ENCODE peak calls at places on chromosomes 2 and 18, in seven cellular contexts. G is lower lobe of right lung, J is thyroid gland, I is heart right ventricle, M is PC-3, P is uterus, Q is MM.1S. H is an unnamed sample.

GRCh38 chr2:101696272-101697123 is 1.0 kb upstream of the MAP4K4 start:
- DNase-seq in M (peak; percentile 51), P (peak; percentile 43), G (peak; percentile 63), I (peak; percentile 36), J (peak; percentile 75), Q (no peak), H (no peak)

GRCh38 chr2:38164881-38165280 is 88.9 kb upstream of the CYP1B1 start:
- DNase-seq in J (no peak), G (no peak), P (no peak), I (no peak), Q (no peak), M (no peak), H (no peak)

GRCh38 chr2:139209586-139209985 is 429.4 kb upstream of the NXPH2 start:
- DNase-seq in P (no peak), G (no peak), Q (no peak), M (no peak), I (no peak), J (no peak), H (no peak)

GRCh38 chr2:27724191-27724590 is 47.3 kb upstream of the MRPL33 start:
- DNase-seq in J (no peak), I (no peak), M (no peak), P (no peak), Q (no peak), G (no peak), H (no peak)

GRCh38 chr18:79681484-79682387 is 2.1 kb downstream of the CTDP1 start:
- DNase-seq in J (no peak), I (no peak), M (peak; percentile 15), G (no peak), P (no peak), Q (no peak), H (peak; percentile 56)

GRCh38 chr2:127434515-127434914 is 16.3 kb downstream of the PROC start:
- DNase-seq in I (no peak), G (no peak), Q (no peak), P (no peak), M (no peak), J (no peak), H (no peak)

GRCh38 chr18:26103579-26103978 is 13.2 kb upstream of the SS18 start:
- DNase-seq in Q (peak; percentile 14), G (no peak), P (no peak), J (peak; percentile 47), M (peak; percentile 34), I (no peak), H (peak; percentile 35)

GRCh38 chr2:200966770-200967169 is 3.3 kb upstream of the ORC2 start:
- DNase-seq in J (no peak), G (no peak), M (peak; percentile 86), Q (no peak), P (no peak), I (no peak), H (no peak)

GRCh38 chr2:23526114-23526513 is 141.1 kb downstream of the KLHL29 start:
- DNase-seq in M (no peak), G (no peak), I (no peak), J (no peak), P (no peak), Q (no peak), H (no peak)

GRCh38 chr2:26530141-26530540 is 52.2 kb upstream of the OTOF start:
- DNase-seq in P (no peak), M (no peak), J (no peak), Q (no peak), G (no peak), I (no peak), H (no peak)

GRCh38 chr2:214808961-214809750 is at the start of gene BARD1:
- DNase-seq in Q (peak; percentile 74), I (peak; percentile 29), G (peak; percentile 74), M (peak; percentile 56), P (peak; percentile 47), J (peak; percentile 55), H (peak; percentile 30)

GRCh38 chr2:221346411-221346810 is 225.7 kb downstream of the EPHA4 start:
- DNase-seq in I (peak; percentile 5), J (no peak), M (no peak), Q (no peak), P (no peak), G (no peak), H (no peak)

GRCh38 chr2:53476800-53477199 is 290.8 kb upstream of the CHAC2 start:
- DNase-seq in Q (no peak), G (no peak), J (no peak), I (no peak), P (no peak), M (peak; percentile 70), H (no peak)

GRCh38 chr2:80711915-80712314 is 407.4 kb upstream of the LRRTM1 start:
- DNase-seq in J (no peak), G (no peak), Q (no peak), P (no peak), I (no peak), M (no peak), H (no peak)

GRCh38 chr18:11947214-11948119 is 33.8 kb upstream of the IMPA2 start:
- DNase-seq in M (peak; percentile 78), P (peak; percentile 96), I (peak; percentile 94), G (peak; percentile 98), J (peak; percentile 98), Q (peak; percentile 69), H (peak; percentile 57)

GRCh38 chr2:180442860-180443644 is 436.0 kb upstream of the CWC22 start:
- DNase-seq in I (no peak), P (no peak), M (no peak), J (no peak), Q (no peak), G (no peak), H (no peak)

GRCh38 chr18:12373771-12374116 is 3.3 kb downstream of the AFG3L2 start:
- DNase-seq in I (no peak), Q (no peak), G (no peak), P (no peak), M (no peak), J (no peak), H (no peak)

GRCh38 chr2:233513953-233514655 is 52.5 kb downstream of the USP40 start:
- DNase-seq in M (no peak), Q (peak; percentile 91), I (no peak), G (no peak), J (peak; percentile 83), P (no peak), H (no peak)

GRCh38 chr2:205734436-205734835 is 52.1 kb downstream of the NRP2 start:
- DNase-seq in G (no peak), P (peak; percentile 77), I (no peak), M (peak; percentile 67), Q (no peak), J (peak; percentile 69), H (no peak)

GRCh38 chr2:234873103-234873827 is 78.6 kb upstream of the SH3BP4 start:
- DNase-seq in P (no peak), G (no peak), I (no peak), Q (no peak), J (no peak), M (no peak), H (no peak)

GRCh38 chr2:238906936-238907716 is 59.2 kb downstream of the TWIST2 start:
- DNase-seq in Q (no peak), P (no peak), G (no peak), M (no peak), I (no peak), J (no peak), H (no peak)

GRCh38 chr18:63882333-63883141 is 5.0 kb upstream of the SERPINB2 start:
- DNase-seq in G (no peak), Q (no peak), I (no peak), P (no peak), J (peak; percentile 14), M (peak; percentile 94), H (no peak)

GRCh38 chr18:46408334-46408987 is 248.6 kb downstream of the LOXHD1 start:
- DNase-seq in J (no peak), Q (no peak), G (no peak), I (no peak), M (no peak), P (no peak), H (no peak)

GRCh38 chr2:84302513-84303412 is 156.3 kb downstream of the SUCLG1 start:
- DNase-seq in Q (peak; percentile 66), I (peak; percentile 10), G (no peak), J (peak; percentile 9), P (no peak), M (peak; percentile 74), H (peak; percentile 12)

GRCh38 chr2:50606860-50607259 is 425.1 kb downstream of the NRXN1 start:
- DNase-seq in P (no peak), Q (no peak), M (peak; percentile 41), G (no peak), I (no peak), J (no peak), H (no peak)
- TF ChIP-seq CTCF in P (no peak), Q (peak; percentile 12), M (peak; percentile 61), G (no peak), I (no peak), J (no peak), H (no peak)

GRCh38 chr2:14492920-14493503 is 139.5 kb upstream of the LRATD1 start:
- DNase-seq in I (no peak), M (peak; percentile 97), J (no peak), G (no peak), P (no peak), Q (no peak), H (no peak)
- H3K9me3 ChIP-seq in I (no peaks in the 10 kb centered on the region), M (no peaks in the 10 kb centered on the region), J (no peaks in the 10 kb centered on the region), G (no peaks in the 10 kb centered on the region), P (no peaks in the 10 kb centered on the region), Q (no peaks in the 10 kb centered on the region), H (peaks cover 4% of the 10 kb centered on the region)

GRCh38 chr2:66435549-66435875 is 587 bp downstream of the MEIS1 start:
- DNase-seq in Q (no peak), P (no peak), I (no peak), J (no peak), G (no peak), M (no peak), H (no peak)

GRCh38 chr2:66433945-66434678 is 813 bp upstream of the MEIS1 start:
- DNase-seq in I (peak; percentile 50), P (peak; percentile 74), M (peak; percentile 53), J (peak; percentile 23), G (peak; percentile 72), Q (peak; percentile 90), H (no peak)

GRCh38 chr2:66433695-66433944 is 1.3 kb upstream of the MEIS1 start:
- DNase-seq in Q (no peak), I (no peak), P (no peak), M (no peak), G (no peak), J (no peak), H (no peak)

GRCh38 chr2:66435963-66436362 is 1.0 kb downstream of the MEIS1 start:
- DNase-seq in G (no peak), M (no peak), I (no peak), Q (no peak), P (no peak), J (no peak), H (no peak)

GRCh38 chr2:66434679-66435548 is at the start of gene MEIS1:
- DNase-seq in I (peak; percentile 92), M (peak; percentile 90), P (peak; percentile 98), G (peak; percentile 85), J (peak; percentile 80), Q (peak; percentile 95), H (no peak)
- TF ChIP-seq CTCF in I (no peak), M (no peak), P (no peak), G (no peak), J (no peak), Q (no peak), H (no peak)

DNA sequence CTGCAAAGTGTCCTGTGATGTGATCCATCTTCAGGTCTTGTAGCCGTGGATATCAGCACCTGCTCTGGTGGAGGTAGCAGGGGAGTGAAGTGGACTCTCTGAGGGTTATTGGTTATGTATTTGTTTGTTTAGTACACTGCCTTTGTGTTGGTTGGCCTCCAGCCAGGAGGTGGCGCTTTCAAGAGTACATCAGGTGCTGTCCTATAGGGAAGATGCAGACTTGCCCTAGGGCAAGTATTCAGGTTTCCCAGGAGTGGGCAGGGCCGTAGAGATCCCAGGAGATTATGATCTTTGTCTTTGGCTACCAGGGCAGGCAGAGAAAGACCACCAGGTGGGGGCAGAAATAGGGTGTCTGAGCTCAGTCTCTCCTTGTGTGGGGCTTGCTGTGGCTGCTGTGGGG is 411.8 kb downstream of the SOX11 start:
- DNase-seq in J (no peak), Q (no peak), I (no peak), M (no peak), P (no peak), G (no peak), H (no peak)
- H3K9me3 ChIP-seq in J (no peaks in the 10 kb centered on the region), Q (no peaks in the 10 kb centered on the region), I (no peaks in the 10 kb centered on the region), M (no peaks in the 10 kb centered on the region), P (no peaks in the 10 kb centered on the region), G (no peaks in the 10 kb centered on the region), H (no peaks in the 10 kb centered on the region)

H was measured in CD4-positive, alpha-beta T cell.